ENCODE peak calls at places on chromosome 3, in five cellular contexts. R is breast epithelium, Y is psoas muscle, M is HL-60, L is PC-3. X is an unnamed sample.
A peak's percentile ranks its signal among the peaks of the same experiment; 100 is the strongest.

GRCh38 chr3:182908471-182908870 is 71.9 kb downstream of the DCUN1D1 start:
- DNase-seq in R (no peak), Y (no peak), M (no peak), L (no peak), X (no peak)

GRCh38 chr3:37492977-37493471 is 318.6 kb upstream of the LRRFIP2 start:
- DNase-seq in R (peak; percentile 31), Y (no peak), M (peak; percentile 10), L (no peak), X (no peak)

GRCh38 chr3:23650371-23651140 is 155.2 kb upstream of the UBE2E1 start:
- DNase-seq in R (no peak), Y (no peak), M (peak; percentile 41), L (peak; percentile 94), X (no peak)

GRCh38 chr3:161674402-161674801 is 177.8 kb downstream of the OTOL1 start:
- DNase-seq in R (no peak), Y (no peak), M (no peak), L (no peak), X (no peak)

GRCh38 chr3:53169045-53169831 is 8.2 kb downstream of the PRKCD start:
- DNase-seq in R (peak; percentile 49), Y (no peak), M (peak; percentile 83), L (no peak), X (no peak)

GRCh38 chr3:30082652-30083051 is 523.7 kb upstream of the TGFBR2 start:
- DNase-seq in R (no peak), Y (no peak), M (no peak), L (no peak), X (no peak)

GRCh38 chr3:12679468-12679867 is 15.6 kb upstream of the RAF1 start:
- DNase-seq in R (no peak), Y (peak; percentile 55), M (no peak), L (peak; percentile 94), X (no peak)

GRCh38 chr3:14787630-14788029 is 31.1 kb upstream of the FGD5 start:
- DNase-seq in R (no peak), Y (no peak), M (no peak), L (no peak), X (peak; percentile 54)

GRCh38 chr3:77464106-77464688 is 424.3 kb downstream of the ROBO2 start:
- DNase-seq in R (no peak), Y (no peak), M (no peak), L (no peak), X (no peak)

GRCh38 chr3:56915969-56916586 is 114.3 kb upstream of the ARHGEF3 start:
- DNase-seq in R (no peak), Y (peak; percentile 30), M (no peak), L (no peak), X (no peak)

GRCh38 chr3:177026505-177027277 is 170.6 kb downstream of the TBL1XR1 start:
- DNase-seq in R (no peak), Y (no peak), M (no peak), L (no peak), X (no peak)

GRCh38 chr3:156814295-156814694 is 11.9 kb upstream of the LEKR1 start:
- DNase-seq in R (no peak), Y (no peak), M (no peak), L (peak; percentile 64), X (no peak)

GRCh38 chr3:157311633-157312365 is 124.9 kb upstream of the PTX3 start:
- DNase-seq in R (no peak), Y (no peak), M (no peak), L (peak; percentile 93), X (no peak)

GRCh38 chr3:39090922-39091321 is 16.5 kb downstream of the GORASP1 start:
- DNase-seq in R (no peak), Y (no peak), M (no peak), L (no peak), X (no peak)

GRCh38 chr3:109683746-109684145 is 346.4 kb upstream of the DPPA4 start:
- DNase-seq in R (no peak), Y (no peak), M (no peak), L (peak; percentile 30), X (no peak)

GRCh38 chr3:113685956-113686721 is 10.3 kb downstream of the USF3 start:
- DNase-seq in R (no peak), Y (no peak), M (peak; percentile 34), L (no peak), X (no peak)

DNA sequence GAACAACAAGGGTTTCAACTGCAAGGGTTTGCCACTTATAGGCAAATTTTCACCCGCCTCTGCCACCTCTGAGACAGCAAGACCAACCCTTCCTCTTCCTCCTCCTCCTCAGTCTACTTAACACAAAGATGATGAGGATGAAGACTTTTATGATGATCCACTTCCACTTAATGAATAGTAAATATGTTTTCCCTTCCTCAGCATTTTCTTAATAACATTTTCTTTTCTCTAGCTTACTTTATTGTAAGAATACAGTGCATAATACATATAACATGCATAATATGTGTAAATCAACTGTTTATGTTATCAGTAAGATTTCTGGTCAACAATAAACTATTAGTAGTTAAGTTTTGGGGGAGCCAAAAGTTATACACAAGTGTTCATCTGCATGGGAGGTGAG is 77.4 kb downstream of the KLF15 start:
- DNase-seq in R (no peak), Y (no peak), M (no peak), L (no peak), X (no peak)
- H3K4me3 ChIP-seq in R (no peak overlapping the region), Y (no peak overlapping the region), M (no peak overlapping the region), L (no peak overlapping the region), X (no peak overlapping the region)

DNA sequence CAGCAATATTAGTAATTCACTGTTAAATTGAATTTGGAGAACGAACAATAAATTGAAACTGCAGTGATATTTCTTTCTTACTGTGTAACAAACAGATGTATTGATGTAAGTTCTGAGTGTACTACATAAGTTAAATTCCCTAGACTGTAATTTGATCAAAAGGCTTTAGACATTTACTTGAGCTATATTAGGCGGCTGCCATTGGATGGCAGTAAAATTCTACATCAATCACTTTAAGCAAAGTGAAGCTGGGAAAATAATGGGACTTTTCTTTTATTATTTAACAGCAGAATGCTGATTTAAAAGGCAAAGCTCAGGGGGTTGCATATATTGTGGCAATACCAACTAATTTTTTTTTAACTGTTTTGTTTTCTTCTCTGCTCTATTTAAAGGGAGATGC is 212.6 kb upstream of the PLSCR5 start:
- DNase-seq in R (no peak), Y (no peak), M (no peak), L (peak; percentile 63), X (no peak)
- TF ChIP-seq CTCF in R (no peak), Y (peak; percentile 37), M (no peak), L (peak; percentile 71), X (no peak)

DNA sequence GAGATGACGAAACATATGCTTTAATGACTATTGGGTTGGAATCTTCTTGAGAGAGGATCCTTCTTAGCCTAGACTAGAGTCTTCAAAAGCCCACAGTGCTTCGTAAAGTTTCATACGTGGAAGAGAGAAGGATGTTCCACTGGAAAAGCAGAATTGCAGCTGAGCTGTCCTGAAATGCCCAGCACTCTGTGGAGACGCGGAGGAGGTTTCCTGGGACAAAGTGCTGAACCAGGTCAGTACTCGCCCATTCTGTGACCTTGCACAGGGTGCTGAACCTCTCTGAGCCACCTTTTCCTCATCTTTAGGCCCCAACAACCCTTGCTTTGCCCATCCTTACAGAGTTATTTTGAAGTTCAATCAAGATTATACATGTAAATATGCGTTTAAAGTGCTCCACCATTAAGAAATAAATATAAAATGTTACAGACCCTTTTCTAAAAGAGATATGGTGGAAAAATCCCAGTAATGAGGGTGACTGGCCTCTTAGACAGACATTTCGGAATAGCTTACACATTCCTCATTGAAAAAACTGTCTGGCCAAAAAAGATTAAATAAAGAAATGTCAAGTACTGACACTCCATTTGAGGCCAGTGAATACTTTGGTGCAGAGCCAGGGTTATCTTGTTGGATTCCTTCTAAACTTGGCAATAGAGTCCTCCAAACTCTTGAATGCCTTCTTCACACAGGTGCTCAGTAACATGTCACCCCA is 4.2 kb upstream of the MAGEF1 start:
- DNase-seq in R (no peak), Y (no peak), M (no peak), L (no peak), X (no peak)
- H3K4me3 ChIP-seq in R (no peak overlapping the region), Y (no peak overlapping the region), M (no peak overlapping the region), L (peak overlapping the region; percentile 28), X (no peak overlapping the region)

DNA sequence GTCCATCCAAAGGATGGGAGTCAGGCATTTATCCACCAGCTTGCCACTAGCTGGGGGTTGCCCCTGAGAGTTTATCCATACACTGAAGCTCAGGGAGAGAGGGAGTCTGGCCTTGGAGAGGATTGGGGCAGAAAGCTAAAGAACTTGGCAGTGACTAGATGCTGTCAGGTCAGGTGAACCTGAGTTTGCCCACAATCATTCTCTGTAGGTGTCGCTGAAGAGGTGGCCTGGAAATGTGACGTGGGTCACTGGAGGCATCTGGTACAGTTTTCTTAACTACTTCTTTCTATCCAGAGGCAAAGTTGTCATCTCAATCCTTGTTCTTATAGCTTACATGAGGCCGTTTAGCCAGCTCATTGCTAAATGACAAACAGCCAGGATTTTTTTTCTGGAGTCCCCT is 298.0 kb upstream of the CTNNB1 start:
- DNase-seq in R (no peak), Y (no peak), M (no peak), L (no peak), X (no peak)
- TF ChIP-seq CTCF in R (no peak), Y (no peak), M (no peak), L (no peak), X (no peak)

DNA sequence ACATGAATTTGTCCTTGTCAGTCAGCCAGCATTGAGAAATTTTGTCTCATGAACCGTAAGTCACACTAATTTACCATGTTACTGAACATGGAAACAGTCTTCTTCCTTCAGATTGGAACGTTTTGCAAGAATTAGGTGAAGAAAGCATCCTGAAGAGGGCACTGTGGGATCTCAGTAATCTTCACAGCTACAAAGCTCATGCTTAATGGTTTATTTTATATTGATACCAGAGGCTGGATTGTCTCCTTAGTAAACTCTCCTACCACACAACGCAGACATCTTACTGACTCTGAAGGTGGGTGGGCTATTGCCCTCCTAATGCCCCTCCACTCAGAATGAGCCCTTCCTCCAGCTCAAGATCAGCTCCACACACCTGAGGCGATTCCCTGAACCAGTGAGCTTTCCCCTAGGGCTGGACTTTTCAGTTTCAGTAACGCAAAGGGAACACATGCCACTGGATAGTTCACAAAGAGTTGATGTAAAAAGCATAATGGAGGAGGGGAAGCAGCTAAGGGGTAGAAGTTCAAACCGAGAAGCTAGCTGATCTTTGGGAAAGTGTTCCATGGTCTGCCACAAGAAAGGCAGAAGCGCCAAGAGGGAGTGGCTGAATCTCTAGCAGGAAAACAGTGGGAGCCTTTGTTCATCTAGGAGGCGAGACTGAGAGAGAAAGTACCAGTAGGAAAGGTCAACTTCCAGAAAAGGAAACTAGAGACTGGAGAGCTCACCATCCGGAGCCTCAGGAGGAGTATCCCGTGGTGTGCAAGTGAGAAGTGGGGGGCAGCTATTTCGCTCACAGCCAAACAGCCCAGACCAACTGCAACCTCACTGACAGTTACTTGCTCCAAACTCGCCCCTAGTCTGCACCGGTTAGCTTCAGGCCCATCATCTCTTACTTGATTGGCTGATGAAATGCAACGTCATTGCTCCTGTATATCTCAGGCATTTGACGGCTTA is at the start of gene SLC9C1:
- DNase-seq in R (peak; percentile 38), Y (no peak), M (peak; percentile 31), L (peak; percentile 82), X (no peak)
- H3K4me3 ChIP-seq in R (peak within 1 kb of the TSS; percentile 67), Y (peak within 1 kb of the TSS; percentile 55), M (peak within 1 kb of the TSS; percentile 11), L (peak within 1 kb of the TSS; percentile 61), X (no peak within 1 kb of the TSS)

GRCh38 chr3:137709011-137709601 is 55.0 kb upstream of the SOX14 start:
- DNase-seq in R (no peak), Y (no peak), M (no peak), L (peak; percentile 25), X (no peak)
- TF ChIP-seq CTCF in R (no peak), Y (no peak), M (peak; percentile 42), L (peak; percentile 60), X (no peak)

X was measured in lower leg skin.